ENCODE peak calls at places on chromosomes 3 and 15, in six cellular contexts. One of them, this sample, is unnamed.

GRCh38 chr15:32014953-32015352 is 15.4 kb upstream of the CHRNA7 start:
- DNase-seq in ELR: no peak
- DNase-seq in kidney tubule cell: no peak
- DNase-seq in D341Med: no peak
- DNase-seq in hippocampal formation: no peak
- DNase-seq in activated naive CD8-positive, alpha-beta T cell treated with anti-CD3 and anti-CD28 coated beads, Interleukin-2, amount 50 U/mL, for 24 hours: no peak
- DNase-seq in this sample: no peak

GRCh38 chr15:47820047-47820779 is 102.9 kb downstream of the SEMA6D start:
- DNase-seq in ELR: peak; percentile 32
- DNase-seq in kidney tubule cell: no peak
- DNase-seq in D341Med: no peak
- DNase-seq in hippocampal formation: no peak
- DNase-seq in activated naive CD8-positive, alpha-beta T cell treated with anti-CD3 and anti-CD28 coated beads, Interleukin-2, amount 50 U/mL, for 24 hours: no peak
- DNase-seq in this sample: peak; percentile 49

GRCh38 chr15:68149059-68149458 is 56.1 kb downstream of the CALML4 start:
- DNase-seq in ELR: peak; percentile 73
- DNase-seq in kidney tubule cell: peak; percentile 36
- DNase-seq in D341Med: no peak
- DNase-seq in hippocampal formation: no peak
- DNase-seq in activated naive CD8-positive, alpha-beta T cell treated with anti-CD3 and anti-CD28 coated beads, Interleukin-2, amount 50 U/mL, for 24 hours: no peak
- DNase-seq in this sample: peak; percentile 8

GRCh38 chr15:29693225-29693624 is 129.0 kb downstream of the TJP1 start:
- DNase-seq in ELR: peak; percentile 50
- DNase-seq in kidney tubule cell: no peak
- DNase-seq in D341Med: no peak
- DNase-seq in hippocampal formation: no peak
- DNase-seq in activated naive CD8-positive, alpha-beta T cell treated with anti-CD3 and anti-CD28 coated beads, Interleukin-2, amount 50 U/mL, for 24 hours: no peak
- DNase-seq in this sample: peak; percentile 30

GRCh38 chr15:67834593-67835348 is 5.1 kb downstream of the RNU6-1 start:
- DNase-seq in ELR: no peak
- DNase-seq in kidney tubule cell: no peak
- DNase-seq in D341Med: no peak
- DNase-seq in hippocampal formation: no peak
- DNase-seq in activated naive CD8-positive, alpha-beta T cell treated with anti-CD3 and anti-CD28 coated beads, Interleukin-2, amount 50 U/mL, for 24 hours: no peak
- DNase-seq in this sample: no peak

GRCh38 chr3:50550079-50550736 is 17.3 kb downstream of the C3orf18 start:
- DNase-seq in ELR: peak; percentile 55
- DNase-seq in kidney tubule cell: peak; percentile 46
- DNase-seq in D341Med: peak; percentile 85
- DNase-seq in hippocampal formation: no peak
- DNase-seq in activated naive CD8-positive, alpha-beta T cell treated with anti-CD3 and anti-CD28 coated beads, Interleukin-2, amount 50 U/mL, for 24 hours: peak; percentile 80
- DNase-seq in this sample: peak; percentile 13

GRCh38 chr3:114067804-114068203 is 11.3 kb downstream of the QTRT2 start:
- DNase-seq in ELR: no peak
- DNase-seq in kidney tubule cell: no peak
- DNase-seq in D341Med: no peak
- DNase-seq in hippocampal formation: no peak
- DNase-seq in activated naive CD8-positive, alpha-beta T cell treated with anti-CD3 and anti-CD28 coated beads, Interleukin-2, amount 50 U/mL, for 24 hours: no peak
- DNase-seq in this sample: no peak

GRCh38 chr3:31186041-31186440 is 291.6 kb upstream of the GADL1 start:
- DNase-seq in ELR: no peak
- DNase-seq in kidney tubule cell: no peak
- DNase-seq in D341Med: no peak
- DNase-seq in hippocampal formation: no peak
- DNase-seq in activated naive CD8-positive, alpha-beta T cell treated with anti-CD3 and anti-CD28 coated beads, Interleukin-2, amount 50 U/mL, for 24 hours: no peak
- DNase-seq in this sample: no peak

GRCh38 chr3:107216711-107217110 is 160.5 kb upstream of the CCDC54 start:
- DNase-seq in ELR: peak; percentile 94
- DNase-seq in kidney tubule cell: no peak
- DNase-seq in D341Med: no peak
- DNase-seq in hippocampal formation: peak; percentile 84
- DNase-seq in activated naive CD8-positive, alpha-beta T cell treated with anti-CD3 and anti-CD28 coated beads, Interleukin-2, amount 50 U/mL, for 24 hours: no peak
- DNase-seq in this sample: peak; percentile 94

GRCh38 chr15:76058714-76059319 is 968 bp upstream of the TMEM266 start:
- DNase-seq in ELR: peak; percentile 24
- DNase-seq in kidney tubule cell: no peak
- DNase-seq in D341Med: peak; percentile 49
- DNase-seq in hippocampal formation: peak; percentile 40
- DNase-seq in activated naive CD8-positive, alpha-beta T cell treated with anti-CD3 and anti-CD28 coated beads, Interleukin-2, amount 50 U/mL, for 24 hours: peak; percentile 45
- DNase-seq in this sample: peak; percentile 13

GRCh38 chr3:170132335-170132734 is 49.2 kb downstream of the PHC3 start:
- DNase-seq in ELR: no peak
- DNase-seq in kidney tubule cell: no peak
- DNase-seq in D341Med: no peak
- DNase-seq in hippocampal formation: no peak
- DNase-seq in activated naive CD8-positive, alpha-beta T cell treated with anti-CD3 and anti-CD28 coated beads, Interleukin-2, amount 50 U/mL, for 24 hours: peak; percentile 45
- DNase-seq in this sample: no peak

GRCh38 chr3:149468504-149469212 is 5.8 kb upstream of the TM4SF4 start:
- DNase-seq in ELR: no peak
- DNase-seq in kidney tubule cell: no peak
- DNase-seq in D341Med: no peak
- DNase-seq in hippocampal formation: no peak
- DNase-seq in activated naive CD8-positive, alpha-beta T cell treated with anti-CD3 and anti-CD28 coated beads, Interleukin-2, amount 50 U/mL, for 24 hours: no peak
- DNase-seq in this sample: no peak

GRCh38 chr15:74374648-74375302 is 7.3 kb upstream of the CYP11A1 start:
- DNase-seq in ELR: no peak
- DNase-seq in kidney tubule cell: no peak
- DNase-seq in D341Med: no peak
- DNase-seq in hippocampal formation: no peak
- DNase-seq in activated naive CD8-positive, alpha-beta T cell treated with anti-CD3 and anti-CD28 coated beads, Interleukin-2, amount 50 U/mL, for 24 hours: no peak
- DNase-seq in this sample: no peak

GRCh38 chr3:4722103-4722502 is 229.0 kb downstream of the ITPR1 start:
- DNase-seq in ELR: peak; percentile 66
- DNase-seq in kidney tubule cell: peak; percentile 85
- DNase-seq in D341Med: peak; percentile 49
- DNase-seq in hippocampal formation: peak; percentile 67
- DNase-seq in activated naive CD8-positive, alpha-beta T cell treated with anti-CD3 and anti-CD28 coated beads, Interleukin-2, amount 50 U/mL, for 24 hours: peak; percentile 34
- DNase-seq in this sample: peak; percentile 81

GRCh38 chr3:14285526-14285925 is 106.9 kb downstream of the LSM3 start:
- DNase-seq in ELR: no peak
- DNase-seq in kidney tubule cell: no peak
- DNase-seq in D341Med: peak; percentile 92
- DNase-seq in hippocampal formation: no peak
- DNase-seq in activated naive CD8-positive, alpha-beta T cell treated with anti-CD3 and anti-CD28 coated beads, Interleukin-2, amount 50 U/mL, for 24 hours: no peak
- DNase-seq in this sample: no peak

GRCh38 chr15:89851665-89852341 is 37.2 kb upstream of the ANPEP start:
- DNase-seq in ELR: peak; percentile 40
- DNase-seq in kidney tubule cell: peak; percentile 42
- DNase-seq in D341Med: no peak
- DNase-seq in hippocampal formation: no peak
- DNase-seq in activated naive CD8-positive, alpha-beta T cell treated with anti-CD3 and anti-CD28 coated beads, Interleukin-2, amount 50 U/mL, for 24 hours: no peak
- DNase-seq in this sample: no peak

GRCh38 chr3:120144267-120144666 is 50.0 kb upstream of the GSK3B start:
- DNase-seq in ELR: peak; percentile 81
- DNase-seq in kidney tubule cell: peak; percentile 96
- DNase-seq in D341Med: no peak
- DNase-seq in hippocampal formation: no peak
- DNase-seq in activated naive CD8-positive, alpha-beta T cell treated with anti-CD3 and anti-CD28 coated beads, Interleukin-2, amount 50 U/mL, for 24 hours: no peak
- DNase-seq in this sample: peak; percentile 44

GRCh38 chr3:154616298-154616697 is 186.3 kb upstream of the GPR149 start:
- DNase-seq in ELR: no peak
- DNase-seq in kidney tubule cell: no peak
- DNase-seq in D341Med: no peak
- DNase-seq in hippocampal formation: no peak
- DNase-seq in activated naive CD8-positive, alpha-beta T cell treated with anti-CD3 and anti-CD28 coated beads, Interleukin-2, amount 50 U/mL, for 24 hours: no peak
- DNase-seq in this sample: no peak

GRCh38 chr15:65211157-65211982 is at the start of gene CILP:
- DNase-seq in ELR: no peak
- DNase-seq in kidney tubule cell: no peak
- DNase-seq in D341Med: peak; percentile 38
- DNase-seq in hippocampal formation: no peak
- DNase-seq in activated naive CD8-positive, alpha-beta T cell treated with anti-CD3 and anti-CD28 coated beads, Interleukin-2, amount 50 U/mL, for 24 hours: no peak
- DNase-seq in this sample: no peak

GRCh38 chr3:194177156-194177555 is 41.2 kb downstream of the HES1 start:
- DNase-seq in ELR: no peak
- DNase-seq in kidney tubule cell: no peak
- DNase-seq in D341Med: no peak
- DNase-seq in hippocampal formation: no peak
- DNase-seq in activated naive CD8-positive, alpha-beta T cell treated with anti-CD3 and anti-CD28 coated beads, Interleukin-2, amount 50 U/mL, for 24 hours: no peak
- DNase-seq in this sample: no peak

This sample was measured in mammary epithelial cell.